ENCODE peak calls at places on chromosomes 5 and 9, in four cellular contexts. B, F, Z and U are unnamed samples.

GRCh38 chr5:72597456-72597948 is 90.3 kb upstream of the ZNF366 start:
- DNase-seq in Z (no peak), F (peak), B (no peak), U (peak)

GRCh38 chr5:15762668-15763067 is 262.7 kb downstream of the FBXL7 start:
- DNase-seq in B (no peak), Z (no peak), F (no peak), U (no peak)

GRCh38 chr5:143782588-143783386 is 29.2 kb upstream of the HMHB1 start:
- DNase-seq in B (no peak), F (no peak), Z (no peak), U (no peak)

GRCh38 chr5:30959238-30959637 is 234.2 kb upstream of the CDH6 start:
- DNase-seq in B (no peak), F (no peak), Z (no peak), U (no peak)

GRCh38 chr9:130176760-130177159 is 4.6 kb downstream of the NCS1 start:
- DNase-seq in B (no peak), Z (no peak), F (no peak), U (no peak)

GRCh38 chr9:93898502-93899426 is 56.4 kb downstream of the BARX1 start:
- DNase-seq in F (no peak), B (peak), Z (peak), U (no peak)

GRCh38 chr5:115522832-115523365 is 21.7 kb downstream of the FEM1C start:
- DNase-seq in F (no peak), B (no peak), Z (no peak), U (no peak)

GRCh38 chr5:138647261-138647788 is 72.1 kb upstream of the HSPA9 start:
- DNase-seq in B (no peak), Z (no peak), F (peak), U (peak)

GRCh38 chr9:124880501-124880900 is 18.6 kb downstream of the ARPC5L start:
- DNase-seq in B (peak), F (no peak), Z (no peak), U (no peak)

GRCh38 chr5:176734756-176735342 is 75.5 kb upstream of the UNC5A start:
- DNase-seq in B (no peak), F (no peak), Z (peak), U (no peak)

GRCh38 chr5:123215929-123216702 is 127.1 kb downstream of the PRDM6 start:
- DNase-seq in F (no peak), B (no peak), Z (no peak), U (no peak)

DNA sequence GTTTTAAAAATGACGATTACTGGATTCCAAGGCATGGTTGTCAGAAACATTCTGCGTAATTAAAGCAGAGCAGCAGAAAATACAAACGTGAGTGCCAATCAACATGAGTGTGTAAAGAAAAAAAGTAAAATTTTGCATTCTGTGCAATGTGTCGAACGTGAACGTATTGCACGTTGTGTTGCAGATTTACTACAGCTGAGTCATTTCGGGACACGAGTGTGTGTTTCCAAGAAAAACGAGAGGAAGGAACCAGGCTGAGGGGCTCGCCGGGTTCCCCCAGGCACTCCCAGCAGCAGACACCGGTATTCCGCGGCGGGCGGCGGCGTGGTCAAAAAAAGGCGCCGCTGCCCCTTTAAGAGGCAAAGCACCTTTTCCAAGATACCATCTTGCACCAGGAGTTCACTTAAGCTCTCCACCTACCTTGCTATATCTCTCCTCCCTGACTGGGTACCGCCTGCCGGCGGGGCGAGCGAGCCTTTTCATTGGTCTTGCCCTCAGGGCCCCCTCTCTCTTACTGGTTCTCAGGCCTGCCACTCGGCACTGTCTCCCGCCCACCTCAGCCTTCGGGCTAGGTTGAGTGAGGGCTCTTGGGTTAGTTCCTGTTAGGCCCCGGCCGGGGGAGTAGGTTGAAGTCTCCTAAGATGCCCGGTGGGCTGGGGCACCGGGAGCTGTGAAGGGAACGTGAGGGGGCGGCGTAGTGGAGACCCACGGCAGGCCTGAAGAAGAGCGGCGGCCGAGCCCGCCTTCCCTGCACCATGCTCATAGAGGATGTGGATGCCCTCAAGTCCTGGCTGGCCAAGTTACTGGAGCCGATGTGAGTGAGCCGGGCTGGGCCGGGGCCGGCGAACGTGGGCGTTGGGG is at the start of gene RBM27:
- DNase-seq in B (peak), Z (peak), F (peak), U (peak)
- TF ChIP-seq CTCF in B (no peak), Z (no peak), F (no peak), U (no peak)

GRCh38 chr5:131766689-131767088 is 30.1 kb downstream of the FNIP1 start:
- DNase-seq in Z (no peak), F (peak), B (no peak), U (no peak)

GRCh38 chr5:131767891-131768290 is 28.9 kb downstream of the FNIP1 start:
- DNase-seq in Z (no peak), B (no peak), F (no peak), U (no peak)

GRCh38 chr5:131765261-131765660 is 31.6 kb downstream of the FNIP1 start:
- DNase-seq in F (no peak), B (no peak), Z (no peak), U (no peak)

GRCh38 chr5:131760793-131761192 is 36.0 kb downstream of the FNIP1 start:
- DNase-seq in F (no peak), Z (no peak), B (no peak), U (no peak)

GRCh38 chr5:131763968-131764367 is 32.8 kb downstream of the FNIP1 start:
- DNase-seq in B (no peak), F (no peak), Z (no peak), U (no peak)
- H3K4me3 ChIP-seq in B (no peak), F (no peak), Z (no peak), U (no peak)

GRCh38 chr9:69975681-69976080 is 68.0 kb upstream of the MAMDC2 start:
- DNase-seq in F (peak), B (no peak), Z (no peak), U (peak)

GRCh38 chr9:69976165-69976564 is 67.5 kb upstream of the MAMDC2 start:
- DNase-seq in F (peak), B (no peak), Z (no peak), U (peak)

GRCh38 chr9:69970001-69970531 is 73.6 kb upstream of the MAMDC2 start:
- DNase-seq in B (no peak), Z (no peak), F (no peak), U (no peak)

DNA sequence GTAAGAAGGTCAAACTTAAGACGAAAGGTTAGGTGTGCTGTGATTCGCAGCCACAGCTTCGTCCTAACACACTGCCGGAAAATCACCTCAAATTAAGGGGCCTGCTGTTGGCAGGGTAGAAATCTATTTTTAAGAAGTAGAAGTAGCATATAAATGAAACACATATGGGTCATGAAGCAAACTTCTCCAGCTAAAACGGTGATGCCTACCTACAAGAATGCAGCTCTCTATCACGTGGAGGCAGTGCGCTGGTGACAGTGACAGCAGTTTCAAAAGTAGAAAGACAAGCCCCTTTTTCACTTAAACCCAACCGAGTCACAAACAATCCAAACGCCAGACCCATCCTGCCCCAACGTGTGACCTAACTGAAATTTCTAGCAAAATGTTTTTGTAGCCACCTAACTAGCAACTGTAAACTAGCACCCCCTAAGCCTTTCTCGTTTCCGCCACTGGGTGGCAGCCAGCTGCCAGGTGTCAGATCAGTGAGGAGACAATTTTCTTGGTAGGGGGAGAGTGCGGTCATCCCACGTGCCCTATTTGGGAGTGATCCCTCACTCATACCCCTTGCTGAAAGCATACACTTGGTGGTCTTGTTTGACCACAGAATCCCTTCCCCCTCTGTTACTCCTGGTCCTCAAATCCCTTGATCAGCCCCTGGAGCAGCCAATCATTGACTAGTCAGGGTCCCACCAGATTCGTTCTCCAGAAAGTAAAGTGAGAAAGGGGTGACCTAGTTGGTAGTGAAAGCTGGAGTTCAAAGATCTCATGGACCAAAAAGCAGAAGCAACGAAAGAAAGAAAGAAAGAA is 71.8 kb upstream of the MAMDC2 start:
- DNase-seq in Z (peak), B (peak), F (peak), U (peak)
- TF ChIP-seq CTCF in Z (peak), B (peak), F (peak), U (peak)

DNA sequence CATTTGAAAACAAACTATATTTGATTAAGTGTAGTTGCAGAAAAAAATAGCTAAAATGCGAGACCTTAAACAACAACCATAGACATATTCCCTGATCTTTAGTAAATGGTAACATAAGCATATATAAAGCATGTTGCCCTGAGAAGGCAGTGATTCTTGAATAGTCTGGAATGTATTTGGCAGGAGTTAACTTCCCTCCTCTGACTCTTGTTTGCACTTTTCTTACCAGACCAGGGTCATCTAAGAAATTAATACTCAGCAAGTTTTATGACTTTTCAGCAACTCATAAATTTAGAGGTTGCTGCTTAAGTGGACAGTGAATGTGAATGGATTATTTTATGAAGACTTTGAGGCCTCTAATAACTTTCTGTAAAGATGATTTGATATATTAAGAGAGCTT is 55.3 kb upstream of the NUDT12 start:
- DNase-seq in F (no peak), B (no peak), Z (no peak), U (peak)
- H3K4me3 ChIP-seq in F (no peak), B (no peak), Z (no peak), U (no peak)